ENCODE peak calls at places on chromosomes 5 and 9, in nine cellular contexts. One of them, this sample, is unnamed. For H3K9me3 and H3K27me3, the result is how much of the 10 kb centered on the place peaks cover.

GRCh38 chr9:80061096-80061495 is 489.3 kb downstream of the TLE4 start:
- DNase-seq in left ventricle myocardium inferior: no peak
- DNase-seq in MM.1S: no peak
- DNase-seq in uterus: no peak
- DNase-seq in IMR-90: peak
- DNase-seq in lower lobe of right lung: no peak
- DNase-seq in heart right ventricle: no peak
- DNase-seq in esophagus muscularis mucosa: no peak
- DNase-seq in neural progenitor cell: no peak
- DNase-seq in this sample: no peak

GRCh38 chr5:2920312-2920711 is 168.8 kb upstream of the IRX2 start:
- DNase-seq in lower lobe of right lung: no peak
- DNase-seq in heart right ventricle: no peak
- DNase-seq in left ventricle myocardium inferior: no peak
- DNase-seq in uterus: no peak
- DNase-seq in neural progenitor cell: no peak
- DNase-seq in IMR-90: no peak
- DNase-seq in MM.1S: no peak
- DNase-seq in esophagus muscularis mucosa: no peak
- DNase-seq in this sample: no peak

GRCh38 chr5:146051678-146052077 is 53.7 kb downstream of the PLAC8L1 start:
- DNase-seq in lower lobe of right lung: no peak
- DNase-seq in IMR-90: peak
- DNase-seq in esophagus muscularis mucosa: no peak
- DNase-seq in neural progenitor cell: no peak
- DNase-seq in uterus: no peak
- DNase-seq in MM.1S: no peak
- DNase-seq in heart right ventricle: no peak
- DNase-seq in left ventricle myocardium inferior: no peak
- DNase-seq in this sample: no peak

GRCh38 chr5:3836528-3836927 is 240.9 kb downstream of the IRX1 start:
- DNase-seq in esophagus muscularis mucosa: no peak
- DNase-seq in heart right ventricle: no peak
- DNase-seq in left ventricle myocardium inferior: no peak
- DNase-seq in lower lobe of right lung: no peak
- DNase-seq in IMR-90: no peak
- DNase-seq in uterus: no peak
- DNase-seq in MM.1S: no peak
- DNase-seq in neural progenitor cell: no peak
- DNase-seq in this sample: no peak

GRCh38 chr5:159226451-159226850 is 17.1 kb upstream of the RNF145 start:
- DNase-seq in uterus: no peak
- DNase-seq in left ventricle myocardium inferior: no peak
- DNase-seq in lower lobe of right lung: no peak
- DNase-seq in esophagus muscularis mucosa: no peak
- DNase-seq in heart right ventricle: no peak
- DNase-seq in MM.1S: no peak
- DNase-seq in IMR-90: no peak
- DNase-seq in neural progenitor cell: no peak
- DNase-seq in this sample: no peak

GRCh38 chr5:138631204-138631928 is 56.2 kb upstream of the HSPA9 start:
- DNase-seq in MM.1S: no peak
- DNase-seq in left ventricle myocardium inferior: no peak
- DNase-seq in IMR-90: no peak
- DNase-seq in esophagus muscularis mucosa: no peak
- DNase-seq in neural progenitor cell: no peak
- DNase-seq in heart right ventricle: no peak
- DNase-seq in uterus: no peak
- DNase-seq in lower lobe of right lung: no peak
- DNase-seq in this sample: no peak

GRCh38 chr9:33852216-33852826 is 35.4 kb downstream of the UBE2R2 start:
- DNase-seq in esophagus muscularis mucosa: no peak
- DNase-seq in lower lobe of right lung: peak
- DNase-seq in uterus: peak
- DNase-seq in neural progenitor cell: peak
- DNase-seq in left ventricle myocardium inferior: peak
- DNase-seq in heart right ventricle: peak
- DNase-seq in IMR-90: peak
- DNase-seq in MM.1S: peak
- DNase-seq in this sample: peak

GRCh38 chr5:148179234-148179824 is 11.0 kb downstream of the SPINK14 start:
- DNase-seq in MM.1S: peak
- DNase-seq in uterus: no peak
- DNase-seq in IMR-90: peak
- DNase-seq in neural progenitor cell: peak
- DNase-seq in heart right ventricle: peak
- DNase-seq in left ventricle myocardium inferior: no peak
- DNase-seq in lower lobe of right lung: no peak
- DNase-seq in esophagus muscularis mucosa: no peak
- DNase-seq in this sample: no peak

GRCh38 chr9:95092321-95093072 is 225.0 kb downstream of the FANCC start:
- DNase-seq in lower lobe of right lung: no peak
- DNase-seq in heart right ventricle: no peak
- DNase-seq in neural progenitor cell: peak
- DNase-seq in uterus: peak
- DNase-seq in esophagus muscularis mucosa: no peak
- DNase-seq in MM.1S: no peak
- DNase-seq in left ventricle myocardium inferior: no peak
- DNase-seq in IMR-90: peak
- DNase-seq in this sample: peak

DNA sequence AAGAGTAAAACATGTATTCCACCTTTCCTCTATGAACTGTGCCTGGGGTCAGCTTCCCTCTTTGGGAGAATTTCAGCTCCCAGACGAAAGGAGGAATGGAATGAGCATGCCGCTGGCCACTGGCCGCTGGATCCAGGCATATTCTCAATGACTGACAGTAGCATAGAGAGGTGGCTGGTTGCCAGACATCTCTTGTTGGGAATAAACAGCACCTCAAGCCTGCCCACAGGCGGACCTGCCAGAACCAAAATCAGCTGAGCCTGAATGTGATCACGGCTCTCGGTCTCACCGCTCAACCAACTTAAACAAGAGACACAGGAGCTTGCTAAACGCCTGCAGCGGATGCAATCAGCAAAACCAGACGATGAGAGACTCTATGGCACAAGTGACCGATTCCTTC is 20.6 kb downstream of the TBC1D9B start:
- DNase-seq in uterus: no peak
- DNase-seq in IMR-90: no peak
- DNase-seq in left ventricle myocardium inferior: no peak
- DNase-seq in heart right ventricle: peak
- DNase-seq in esophagus muscularis mucosa: no peak
- DNase-seq in neural progenitor cell: no peak
- DNase-seq in MM.1S: no peak
- DNase-seq in lower lobe of right lung: no peak
- DNase-seq in this sample: no peak
- H3K9me3 ChIP-seq in uterus: under half
- H3K9me3 ChIP-seq in IMR-90: under half
- H3K9me3 ChIP-seq in left ventricle myocardium inferior: under half
- H3K9me3 ChIP-seq in heart right ventricle: under half
- H3K9me3 ChIP-seq in esophagus muscularis mucosa: under half
- H3K9me3 ChIP-seq in neural progenitor cell: under half
- H3K9me3 ChIP-seq in MM.1S: under half
- H3K9me3 ChIP-seq in lower lobe of right lung: under half
- H3K9me3 ChIP-seq in this sample: under half

GRCh38 chr9:135065151-135065550 is 22.3 kb upstream of the OLFM1 start:
- DNase-seq in left ventricle myocardium inferior: no peak
- DNase-seq in esophagus muscularis mucosa: no peak
- DNase-seq in heart right ventricle: no peak
- DNase-seq in MM.1S: no peak
- DNase-seq in uterus: no peak
- DNase-seq in neural progenitor cell: no peak
- DNase-seq in lower lobe of right lung: peak
- DNase-seq in IMR-90: no peak
- DNase-seq in this sample: no peak

GRCh38 chr9:135068776-135069415 is 18.6 kb upstream of the OLFM1 start:
- DNase-seq in heart right ventricle: no peak
- DNase-seq in uterus: no peak
- DNase-seq in lower lobe of right lung: peak
- DNase-seq in esophagus muscularis mucosa: no peak
- DNase-seq in neural progenitor cell: no peak
- DNase-seq in MM.1S: no peak
- DNase-seq in IMR-90: no peak
- DNase-seq in left ventricle myocardium inferior: no peak
- DNase-seq in this sample: peak

GRCh38 chr9:135067091-135067710 is 20.3 kb upstream of the OLFM1 start:
- DNase-seq in left ventricle myocardium inferior: no peak
- DNase-seq in neural progenitor cell: no peak
- DNase-seq in IMR-90: no peak
- DNase-seq in lower lobe of right lung: peak
- DNase-seq in heart right ventricle: no peak
- DNase-seq in uterus: no peak
- DNase-seq in esophagus muscularis mucosa: no peak
- DNase-seq in MM.1S: no peak
- DNase-seq in this sample: peak

GRCh38 chr9:135065804-135066203 is 21.7 kb upstream of the OLFM1 start:
- DNase-seq in MM.1S: no peak
- DNase-seq in left ventricle myocardium inferior: no peak
- DNase-seq in lower lobe of right lung: no peak
- DNase-seq in esophagus muscularis mucosa: no peak
- DNase-seq in heart right ventricle: no peak
- DNase-seq in uterus: no peak
- DNase-seq in neural progenitor cell: no peak
- DNase-seq in IMR-90: no peak
- DNase-seq in this sample: no peak

DNA sequence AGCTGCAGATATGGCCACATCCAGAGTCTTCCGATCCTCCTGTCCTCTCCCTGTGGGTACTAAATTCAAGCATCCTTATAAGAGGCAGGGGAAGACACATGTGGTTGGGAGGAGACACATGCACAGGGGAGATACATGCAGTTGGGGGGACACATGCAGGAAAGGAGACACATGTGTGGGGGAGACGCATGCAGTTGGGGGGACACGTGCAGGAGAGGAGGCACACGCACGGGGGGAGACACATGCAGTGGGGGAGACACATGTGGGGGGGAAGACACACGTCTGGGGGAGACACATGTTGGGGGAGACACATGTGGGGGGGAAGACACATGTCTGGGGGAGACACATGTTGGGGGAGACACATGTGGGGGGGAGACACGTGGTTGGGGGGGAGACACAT is 21.2 kb upstream of the OLFM1 start:
- DNase-seq in left ventricle myocardium inferior: no peak
- DNase-seq in uterus: no peak
- DNase-seq in neural progenitor cell: no peak
- DNase-seq in esophagus muscularis mucosa: no peak
- DNase-seq in heart right ventricle: no peak
- DNase-seq in IMR-90: no peak
- DNase-seq in lower lobe of right lung: peak
- DNase-seq in MM.1S: no peak
- DNase-seq in this sample: no peak
- H3K27me3 ChIP-seq in left ventricle myocardium inferior: half or more
- H3K27me3 ChIP-seq in uterus: under half
- H3K27me3 ChIP-seq in neural progenitor cell: under half
- H3K27me3 ChIP-seq in esophagus muscularis mucosa: under half
- H3K27me3 ChIP-seq in heart right ventricle: half or more
- H3K27me3 ChIP-seq in IMR-90: under half
- H3K27me3 ChIP-seq in lower lobe of right lung: under half
- H3K27me3 ChIP-seq in MM.1S: half or more
- H3K27me3 ChIP-seq in this sample: under half

GRCh38 chr9:3480353-3480655 is 45.5 kb downstream of the RFX3 start:
- DNase-seq in IMR-90: no peak
- DNase-seq in esophagus muscularis mucosa: no peak
- DNase-seq in left ventricle myocardium inferior: no peak
- DNase-seq in lower lobe of right lung: no peak
- DNase-seq in neural progenitor cell: peak
- DNase-seq in MM.1S: no peak
- DNase-seq in uterus: no peak
- DNase-seq in heart right ventricle: no peak
- DNase-seq in this sample: no peak
- TF ChIP-seq CTCF in IMR-90: no peak
- TF ChIP-seq CTCF in esophagus muscularis mucosa: no peak
- TF ChIP-seq CTCF in left ventricle myocardium inferior: no peak
- TF ChIP-seq CTCF in lower lobe of right lung: no peak
- TF ChIP-seq CTCF in neural progenitor cell: no peak
- TF ChIP-seq CTCF in MM.1S: no peak
- TF ChIP-seq CTCF in uterus: no peak
- TF ChIP-seq CTCF in heart right ventricle: no peak
- TF ChIP-seq CTCF in this sample: no peak

DNA sequence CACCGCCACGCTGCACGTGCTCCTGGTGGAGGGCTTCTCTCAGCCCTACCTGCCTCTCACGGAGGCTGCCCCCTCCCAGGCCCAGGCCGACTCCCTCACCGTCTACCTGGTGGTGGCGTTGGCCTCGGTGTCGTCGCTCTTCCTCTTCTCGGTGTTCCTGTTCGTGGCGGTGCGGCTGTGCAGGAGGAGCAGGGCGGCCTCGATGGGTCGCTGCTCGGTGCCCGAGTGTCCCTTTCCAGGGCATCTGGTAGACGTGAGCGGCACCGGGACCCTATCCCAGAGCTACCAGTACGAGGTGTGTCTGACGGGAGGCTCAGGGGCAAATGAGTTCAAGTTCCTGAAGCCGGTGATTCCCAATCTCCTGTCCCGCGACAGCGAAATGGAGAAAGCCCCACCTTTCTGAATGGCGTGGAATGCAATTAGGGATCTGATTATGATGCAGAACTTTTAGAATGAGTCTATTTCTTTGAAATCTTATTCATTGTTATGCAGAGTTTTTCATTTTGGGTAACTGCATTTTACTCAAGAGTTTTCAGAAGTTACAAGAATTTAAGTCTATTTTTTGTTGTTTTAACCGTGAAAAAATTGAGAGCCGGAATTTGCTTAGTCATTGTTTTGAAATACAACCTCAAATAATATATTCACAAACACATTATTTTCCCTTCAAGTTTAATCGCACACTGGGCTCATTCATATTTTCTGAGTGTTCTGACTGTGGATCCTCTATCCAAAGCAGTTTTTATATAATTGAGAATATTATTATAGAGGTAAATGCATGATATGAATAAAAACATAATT is 8.5 kb upstream of the PCDHB15 start:
- DNase-seq in heart right ventricle: no peak
- DNase-seq in esophagus muscularis mucosa: no peak
- DNase-seq in neural progenitor cell: no peak
- DNase-seq in left ventricle myocardium inferior: no peak
- DNase-seq in uterus: no peak
- DNase-seq in MM.1S: no peak
- DNase-seq in IMR-90: no peak
- DNase-seq in lower lobe of right lung: no peak
- DNase-seq in this sample: no peak
- H3K9me3 ChIP-seq in heart right ventricle: half or more
- H3K9me3 ChIP-seq in esophagus muscularis mucosa: under half
- H3K9me3 ChIP-seq in neural progenitor cell: under half
- H3K9me3 ChIP-seq in left ventricle myocardium inferior: half or more
- H3K9me3 ChIP-seq in uterus: under half
- H3K9me3 ChIP-seq in MM.1S: under half
- H3K9me3 ChIP-seq in IMR-90: under half
- H3K9me3 ChIP-seq in lower lobe of right lung: half or more
- H3K9me3 ChIP-seq in this sample: under half

GRCh38 chr9:117415584-117415937 is 704 bp upstream of the ASTN2 start:
- DNase-seq in neural progenitor cell: peak
- DNase-seq in IMR-90: no peak
- DNase-seq in MM.1S: no peak
- DNase-seq in heart right ventricle: no peak
- DNase-seq in lower lobe of right lung: no peak
- DNase-seq in esophagus muscularis mucosa: no peak
- DNase-seq in uterus: no peak
- DNase-seq in left ventricle myocardium inferior: no peak
- DNase-seq in this sample: no peak
- H3K27me3 ChIP-seq in neural progenitor cell: half or more
- H3K27me3 ChIP-seq in IMR-90: under half
- H3K27me3 ChIP-seq in MM.1S: under half
- H3K27me3 ChIP-seq in heart right ventricle: half or more
- H3K27me3 ChIP-seq in lower lobe of right lung: half or more
- H3K27me3 ChIP-seq in esophagus muscularis mucosa: under half
- H3K27me3 ChIP-seq in uterus: under half
- H3K27me3 ChIP-seq in left ventricle myocardium inferior: half or more
- H3K27me3 ChIP-seq in this sample: under half

GRCh38 chr5:34905564-34905963 is 9.7 kb downstream of the RAD1 start:
- DNase-seq in heart right ventricle: no peak
- DNase-seq in lower lobe of right lung: no peak
- DNase-seq in uterus: no peak
- DNase-seq in MM.1S: no peak
- DNase-seq in IMR-90: no peak
- DNase-seq in neural progenitor cell: no peak
- DNase-seq in left ventricle myocardium inferior: no peak
- DNase-seq in esophagus muscularis mucosa: no peak
- DNase-seq in this sample: no peak
- TF ChIP-seq CTCF in heart right ventricle: peak
- TF ChIP-seq CTCF in lower lobe of right lung: peak
- TF ChIP-seq CTCF in uterus: peak
- TF ChIP-seq CTCF in MM.1S: peak
- TF ChIP-seq CTCF in IMR-90: peak
- TF ChIP-seq CTCF in neural progenitor cell: peak
- TF ChIP-seq CTCF in left ventricle myocardium inferior: peak
- TF ChIP-seq CTCF in esophagus muscularis mucosa: no peak
- TF ChIP-seq CTCF in this sample: no peak